ENCODE peak calls at places on chromosomes 3 and 15, in seven cellular contexts. I is spleen, W is lung, G is IMR-90, K is Panc1, L is fibroblast of lung, Q is A549. O is an unnamed sample.

GRCh38 chr3:158105710-158106438 is at the start of gene SHOX2:
- DNase-seq in K (no peak), I (peak), L (peak), W (no peak), Q (peak), G (peak), O (no peak)

GRCh38 chr3:5009506-5010100 is 30.4 kb downstream of the BHLHE40 start:
- DNase-seq in L (no peak), G (no peak), W (no peak), K (no peak), I (peak), Q (no peak), O (peak)

GRCh38 chr15:82873000-82873680 is 63.7 kb downstream of the WHAMM start:
- DNase-seq in G (no peak), K (no peak), W (no peak), I (no peak), L (no peak), Q (no peak), O (no peak)

GRCh38 chr3:90062018-90062417 is 954.6 kb downstream of the EPHA3 start:
- DNase-seq in I (no peak), Q (no peak), W (no peak), K (no peak), L (peak), G (peak), O (peak)

GRCh38 chr15:80371924-80372323 is 32.3 kb upstream of the ARNT2 start:
- DNase-seq in I (no peak), Q (no peak), L (no peak), G (no peak), K (no peak), W (no peak), O (no peak)

GRCh38 chr3:30671527-30672286 is 65.3 kb downstream of the TGFBR2 start:
- DNase-seq in K (no peak), I (no peak), Q (no peak), G (no peak), W (no peak), L (no peak), O (no peak)

GRCh38 chr15:37045859-37046318 is 54.5 kb downstream of the MEIS2 start:
- DNase-seq in K (no peak), G (no peak), I (no peak), Q (no peak), W (peak), L (no peak), O (no peak)

GRCh38 chr3:117278424-117279190 is 569.0 kb downstream of the TUSC7 start:
- DNase-seq in G (peak), L (peak), K (peak), I (no peak), Q (peak), W (no peak), O (peak)

GRCh38 chr15:62549345-62549970 is 384.4 kb upstream of the C2CD4B start:
- DNase-seq in Q (peak), G (peak), K (peak), I (no peak), L (peak), W (no peak), O (no peak)

GRCh38 chr3:131535596-131535995 is 32.8 kb upstream of the MRPL3 start:
- DNase-seq in K (no peak), G (peak), I (no peak), L (peak), Q (no peak), W (no peak), O (peak)

GRCh38 chr3:196994056-196994455 is 25.4 kb upstream of the PIGZ start:
- DNase-seq in I (peak), Q (no peak), L (no peak), W (no peak), K (no peak), G (no peak), O (no peak)

GRCh38 chr3:99344216-99344615 is 294.2 kb upstream of the COL8A1 start:
- DNase-seq in K (no peak), W (no peak), I (no peak), G (peak), L (no peak), Q (no peak), O (peak)

GRCh38 chr15:27486036-27486435 is 515.1 kb downstream of the GABRG3 start:
- DNase-seq in K (no peak), G (no peak), W (no peak), I (no peak), L (no peak), Q (no peak), O (no peak)

GRCh38 chr3:120344349-120344748 is 4.8 kb downstream of the LRRC58 start:
- DNase-seq in G (peak), K (no peak), Q (no peak), I (no peak), W (no peak), L (peak), O (peak)

GRCh38 chr15:66139816-66140215 is 113.7 kb downstream of the MEGF11 start:
- DNase-seq in Q (no peak), L (no peak), G (no peak), W (no peak), K (no peak), I (no peak), O (no peak)

GRCh38 chr3:195208631-195209030 is 62.3 kb downstream of the XXYLT1 start:
- DNase-seq in G (no peak), K (no peak), L (no peak), I (no peak), Q (no peak), W (peak), O (no peak)

GRCh38 chr15:99925661-99926461 is 192.6 kb upstream of the LYSMD4 start:
- DNase-seq in I (peak), G (no peak), Q (peak), W (peak), L (peak), K (no peak), O (peak)

GRCh38 chr3:13600950-13601691 is 52.2 kb downstream of the FBLN2 start:
- DNase-seq in L (peak), I (peak), Q (peak), G (peak), W (no peak), K (peak), O (peak)

GRCh38 chr3:19254784-19255338 is 106.6 kb downstream of the KCNH8 start:
- DNase-seq in W (no peak), G (no peak), I (no peak), L (no peak), Q (no peak), K (no peak), O (no peak)
- TF ChIP-seq CTCF in W (no peak), G (no peak), I (no peak), L (no peak), Q (no peak), K (no peak), O (no peak)

GRCh38 chr3:188620752-188621151 is 466.8 kb downstream of the LPP start:
- DNase-seq in G (no peak), K (no peak), L (no peak), I (no peak), W (no peak), Q (no peak), O (no peak)

GRCh38 chr3:188624828-188625227 is 470.9 kb downstream of the LPP start:
- DNase-seq in K (no peak), W (no peak), G (no peak), L (no peak), I (no peak), Q (no peak), O (no peak)

GRCh38 chr3:188627652-188628051 is 473.7 kb downstream of the LPP start:
- DNase-seq in Q (no peak), I (no peak), L (peak), G (peak), K (peak), W (no peak), O (peak)

GRCh38 chr3:188624384-188624783 is 470.4 kb downstream of the LPP start:
- DNase-seq in L (peak), K (no peak), I (no peak), G (peak), W (no peak), Q (no peak), O (peak)
- H3K27ac ChIP-seq in L (peak), K (no peak), I (no peak), G (peak), W (no peak), Q (no peak), O (peak)

DNA sequence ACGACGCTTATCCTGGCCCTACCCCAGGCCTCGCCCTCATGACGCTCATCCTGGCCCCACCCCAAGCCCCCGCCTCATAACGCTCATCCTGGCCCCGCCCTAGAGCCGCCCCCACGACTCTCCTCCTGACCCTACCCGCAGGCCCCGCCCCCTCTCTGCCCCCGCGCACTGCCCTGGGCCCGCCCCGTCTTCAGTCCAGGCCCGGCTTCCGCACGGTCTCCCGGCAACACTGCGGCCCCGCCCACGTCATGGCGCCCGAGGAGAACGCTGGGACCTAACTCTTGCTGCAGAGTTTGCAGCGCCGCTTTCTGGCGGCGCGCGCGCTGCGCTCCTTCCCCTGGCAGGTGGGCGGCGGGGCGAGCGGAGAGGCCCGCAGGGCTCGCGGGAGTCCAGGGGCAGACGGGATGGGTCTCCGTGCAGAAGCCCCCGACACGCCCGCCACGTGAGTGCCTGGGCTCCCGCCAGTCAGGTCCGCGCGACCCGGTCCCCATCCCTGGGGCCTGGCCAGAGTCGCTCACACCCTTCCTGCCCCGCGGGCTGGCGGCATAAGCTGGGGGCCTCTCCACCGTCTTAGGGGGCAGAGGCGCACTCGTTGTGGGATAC is 52.5 kb upstream of the ROPN1B start:
- DNase-seq in Q (peak), K (peak), G (peak), W (no peak), I (peak), L (peak), O (peak)
- TF ChIP-seq CTCF in Q (no peak), K (peak), G (peak), W (no peak), I (peak), L (no peak), O (no peak)

GRCh38 chr3:55203486-55204010 is 275.7 kb upstream of the LRTM1 start:
- DNase-seq in Q (no peak), G (peak), I (no peak), K (no peak), L (no peak), W (no peak), O (peak)
- H3K27ac ChIP-seq in Q (no peak), G (peak), I (no peak), K (no peak), L (no peak), W (no peak), O (peak)

GRCh38 chr3:143433787-143434378 is 314.3 kb downstream of the CHST2 start:
- DNase-seq in G (no peak), Q (no peak), L (no peak), W (no peak), I (no peak), K (no peak), O (no peak)
- TF ChIP-seq CTCF in G (peak), Q (peak), L (peak), W (no peak), I (peak), K (peak), O (peak)

DNA sequence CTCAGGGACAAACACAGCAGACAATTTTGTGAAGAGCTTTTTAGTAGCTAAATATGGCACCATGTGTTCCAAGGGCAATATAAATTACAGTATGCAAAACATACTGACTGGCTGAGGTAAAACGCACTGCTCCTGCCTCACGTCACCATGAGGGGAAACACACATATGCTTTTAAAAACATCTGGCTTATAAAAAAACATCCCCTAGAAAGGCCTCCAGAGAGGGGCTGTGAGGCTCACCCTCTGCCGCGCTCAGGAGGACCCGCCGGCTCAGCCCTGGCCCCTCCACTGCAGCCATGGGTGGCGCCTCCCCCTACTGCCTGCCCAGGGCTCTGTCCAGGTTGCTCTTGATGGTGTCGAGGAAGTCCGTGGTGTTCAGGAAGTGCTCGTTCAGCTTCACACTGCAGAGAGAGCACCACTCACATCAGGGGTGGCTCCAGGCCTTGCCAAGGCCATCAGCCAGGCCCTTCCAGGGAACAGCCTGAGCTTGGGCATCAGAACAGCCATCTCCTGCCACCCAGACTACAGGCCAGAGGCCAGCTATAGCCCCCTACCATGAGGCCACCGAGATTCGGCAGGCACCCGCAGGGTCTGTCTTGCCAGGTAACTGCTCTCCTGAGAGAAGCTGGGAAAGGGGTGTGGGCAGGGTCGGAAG is 18.2 kb downstream of the IDH2 start:
- DNase-seq in I (no peak), K (no peak), W (no peak), G (no peak), L (no peak), Q (no peak), O (no peak)
- H3K27ac ChIP-seq in I (no peak), K (no peak), W (peak), G (no peak), L (no peak), Q (no peak), O (no peak)

GRCh38 chr3:35946857-35947514 is 307.7 kb downstream of the ARPP21 start:
- DNase-seq in Q (no peak), W (no peak), I (no peak), G (no peak), L (no peak), K (no peak), O (no peak)

GRCh38 chr3:35950045-35950444 is 310.7 kb downstream of the ARPP21 start:
- DNase-seq in K (no peak), Q (no peak), L (no peak), W (no peak), I (no peak), G (no peak), O (no peak)

GRCh38 chr3:35944915-35945710 is 305.8 kb downstream of the ARPP21 start:
- DNase-seq in L (no peak), I (no peak), W (no peak), K (no peak), G (peak), Q (no peak), O (peak)

DNA sequence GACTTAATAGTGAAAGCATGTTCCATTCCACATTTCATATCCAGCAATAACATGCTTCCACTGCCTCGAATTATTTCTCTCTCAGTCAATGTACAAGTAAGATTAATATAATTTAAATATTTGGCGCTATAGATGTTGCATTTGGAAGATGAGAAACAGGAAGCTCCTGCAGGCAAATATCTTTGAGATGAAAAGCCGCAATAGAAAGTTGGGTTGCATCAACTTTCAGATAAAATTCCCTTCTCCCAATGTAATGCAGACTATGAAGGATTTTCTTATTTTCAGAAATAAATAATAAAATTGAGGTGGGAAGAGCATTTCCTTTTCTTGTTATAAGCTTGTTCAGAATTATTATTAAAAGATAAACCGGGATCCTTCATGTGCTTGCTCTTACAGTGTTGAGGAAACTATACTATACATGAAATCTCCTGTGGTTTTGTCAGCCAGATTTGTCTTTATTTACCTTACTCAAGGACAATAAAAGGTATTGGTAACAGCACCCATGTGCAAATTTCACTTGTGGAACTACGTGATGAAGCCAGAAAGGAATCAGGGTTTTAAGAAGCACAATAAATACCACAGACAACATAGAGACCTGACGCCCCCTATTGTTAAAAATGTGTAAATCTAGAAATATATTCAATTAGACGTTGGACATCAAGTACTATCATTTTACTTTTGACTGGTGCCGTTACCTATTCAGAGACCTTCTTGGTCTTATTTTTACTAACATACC is 307.0 kb downstream of the ARPP21 start:
- DNase-seq in K (no peak), Q (no peak), G (peak), I (no peak), L (peak), W (no peak), O (no peak)
- TF ChIP-seq CTCF in K (peak), Q (peak), G (peak), I (no peak), L (no peak), W (no peak), O (peak)

GRCh38 chr3:11422291-11422690 is 150.1 kb downstream of the ATG7 start:
- DNase-seq in W (no peak), L (no peak), Q (no peak), K (no peak), I (no peak), G (no peak), O (no peak)

GRCh38 chr3:11423868-11424267 is 151.7 kb downstream of the ATG7 start:
- DNase-seq in K (no peak), L (no peak), I (no peak), G (no peak), Q (no peak), W (no peak), O (no peak)

GRCh38 chr3:11430207-11430606 is 158.0 kb downstream of the ATG7 start:
- DNase-seq in G (no peak), I (no peak), Q (no peak), W (no peak), K (no peak), L (no peak), O (no peak)

GRCh38 chr3:11424277-11424676 is 152.1 kb downstream of the ATG7 start:
- DNase-seq in Q (no peak), G (no peak), I (no peak), K (no peak), W (no peak), L (no peak), O (no peak)
- H3K27ac ChIP-seq in Q (no peak), G (no peak), I (no peak), K (no peak), W (no peak), L (no peak), O (no peak)

DNA sequence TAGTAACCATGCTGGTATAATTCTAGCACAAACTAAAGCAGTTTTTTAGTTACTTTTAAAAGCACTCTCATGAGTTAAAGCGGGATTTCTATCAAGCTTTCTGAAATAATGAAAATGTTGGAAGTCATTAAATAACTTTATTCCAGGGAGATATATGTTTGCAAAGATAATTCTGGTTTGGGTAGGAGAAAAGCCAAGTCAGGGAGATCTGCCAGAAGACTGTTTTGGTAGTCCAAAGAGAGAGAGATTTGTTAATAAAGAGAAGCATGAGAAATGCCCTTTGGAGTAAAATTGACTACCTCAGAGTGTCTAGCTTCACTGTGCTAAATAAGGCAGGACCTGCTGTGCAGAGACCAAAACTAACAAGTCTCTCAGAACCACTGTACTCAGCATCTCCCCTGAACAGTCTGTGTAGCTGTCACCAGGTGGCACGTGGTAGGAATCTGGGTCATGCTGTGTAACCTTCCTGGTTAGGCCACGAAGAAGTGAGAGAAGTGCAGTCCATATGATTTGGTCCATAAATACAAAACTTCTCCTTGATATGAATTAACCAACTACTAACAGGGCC is 31.6 kb upstream of the SLC35G2 start:
- DNase-seq in W (no peak), Q (no peak), G (peak), I (no peak), L (peak), K (no peak), O (peak)
- TF ChIP-seq CTCF in W (no peak), Q (no peak), G (no peak), I (no peak), L (no peak), K (no peak), O (no peak)

GRCh38 chr3:153906366-153906765 is 214.8 kb upstream of the ARHGEF26 start:
- DNase-seq in W (no peak), L (no peak), Q (no peak), G (no peak), K (no peak), I (no peak), O (no peak)

GRCh38 chr3:153897842-153898241 is 223.3 kb upstream of the ARHGEF26 start:
- DNase-seq in I (no peak), G (no peak), K (no peak), L (no peak), W (no peak), Q (no peak), O (no peak)

GRCh38 chr3:153901152-153901551 is 220.0 kb upstream of the ARHGEF26 start:
- DNase-seq in Q (no peak), W (no peak), L (no peak), I (no peak), G (no peak), K (no peak), O (peak)

GRCh38 chr3:153903430-153903829 is 217.8 kb upstream of the ARHGEF26 start:
- DNase-seq in L (no peak), G (no peak), I (no peak), W (no peak), K (no peak), Q (no peak), O (no peak)

DNA sequence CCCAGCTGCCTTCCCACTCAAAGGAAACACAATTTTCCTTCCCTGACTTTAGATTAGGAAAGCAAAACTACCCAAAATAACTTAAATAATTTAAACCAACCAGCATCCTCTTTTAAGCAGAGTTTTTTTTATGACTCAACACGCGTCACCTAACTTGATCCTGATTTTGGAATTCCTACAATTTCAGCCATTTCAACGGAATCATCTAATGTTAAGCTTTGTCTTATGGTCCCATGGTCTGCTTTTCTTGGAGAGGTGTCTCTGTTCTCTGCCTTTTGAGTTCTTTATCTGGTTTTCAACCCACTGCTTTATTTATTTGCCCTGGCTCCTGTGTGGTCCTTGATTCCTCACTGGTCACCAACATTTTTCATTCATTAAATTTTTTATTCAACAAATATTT is 219.2 kb upstream of the ARHGEF26 start:
- DNase-seq in I (no peak), K (no peak), G (peak), Q (no peak), L (no peak), W (no peak), O (peak)
- H3K27ac ChIP-seq in I (no peak), K (no peak), G (no peak), Q (no peak), L (no peak), W (no peak), O (peak)